ENCODE peak calls at places on chromosomes 12 and 14, in six cellular contexts. R is activated T-cell treated with anti-CD3 and anti-CD28 coated beads for 4 hours, P is left kidney, K is substantia nigra, B is nephron progenitor cell, E is A172. M is an unnamed sample.
A peak's percentile ranks its signal among the peaks of the same experiment; 100 is the strongest.

GRCh38 chr14:23052182-23052623 is 5.1 kb downstream of the CDH24 start:
- DNase-seq in R (no peak), P (peak; percentile 58), K (no peak), B (peak; percentile 35), E (no peak), M (no peak)

GRCh38 chr12:104602901-104603300 is 146.2 kb downstream of the CHST11 start:
- DNase-seq in R (no peak), P (no peak), K (no peak), B (no peak), E (peak; percentile 42), M (no peak)

GRCh38 chr14:104442107-104442551 is 137.4 kb upstream of the C14orf180 start:
- DNase-seq in R (no peak), P (no peak), K (no peak), B (no peak), E (no peak), M (no peak)

GRCh38 chr14:104580961-104581360 is 1.4 kb downstream of the C14orf180 start:
- DNase-seq in R (no peak), P (no peak), K (no peak), B (no peak), E (peak; percentile 14), M (no peak)

GRCh38 chr14:105060751-105061427 is 4.3 kb downstream of the GPR132 start:
- DNase-seq in R (no peak), P (peak; percentile 48), K (no peak), B (no peak), E (no peak), M (no peak)

GRCh38 chr14:100724061-100724460 is 2.6 kb upstream of the DLK1 start:
- DNase-seq in R (no peak), P (no peak), K (no peak), B (no peak), E (no peak), M (no peak)

GRCh38 chr12:109069307-109070231 is 17.2 kb downstream of the USP30 start:
- DNase-seq in R (no peak), P (peak; percentile 9), K (no peak), B (peak; percentile 16), E (no peak), M (no peak)

GRCh38 chr12:40718878-40719372 is 26.7 kb downstream of the CNTN1 start:
- DNase-seq in R (no peak), P (no peak), K (no peak), B (no peak), E (no peak), M (no peak)

GRCh38 chr12:133130808-133131128 is 341 bp downstream of the ZNF10 start:
- DNase-seq in R (no peak), P (no peak), K (no peak), B (peak; percentile 36), E (no peak), M (peak; percentile 2)

GRCh38 chr12:116172224-116172849 is 105.2 kb downstream of the MED13L start:
- DNase-seq in R (peak; percentile 19), P (no peak), K (no peak), B (no peak), E (no peak), M (no peak)

GRCh38 chr12:62335057-62335456 is 74.9 kb downstream of the USP15 start:
- DNase-seq in R (no peak), P (no peak), K (no peak), B (no peak), E (no peak), M (no peak)

GRCh38 chr12:46557539-46558373 is 185.2 kb upstream of the SLC38A2 start:
- DNase-seq in R (no peak), P (no peak), K (no peak), B (no peak), E (no peak), M (no peak)

GRCh38 chr12:66647034-66647691 is 31.7 kb downstream of the GRIP1 start:
- DNase-seq in R (no peak), P (no peak), K (no peak), B (no peak), E (peak; percentile 81), M (peak; percentile 87)

GRCh38 chr12:114666746-114667668 is 17.0 kb downstream of the TBX3 start:
- DNase-seq in R (no peak), P (peak; percentile 68), K (no peak), B (peak; percentile 70), E (no peak), M (no peak)

GRCh38 chr12:13595536-13596450 is 385.6 kb downstream of the GRIN2B start:
- DNase-seq in R (no peak), P (peak; percentile 24), K (no peak), B (no peak), E (no peak), M (no peak)

GRCh38 chr12:90211017-90211416 is 502.4 kb upstream of the ATP2B1 start:
- DNase-seq in R (no peak), P (no peak), K (no peak), B (no peak), E (peak; percentile 89), M (peak; percentile 8)

GRCh38 chr14:22382395-22382794 is 206.6 kb downstream of the DAD1 start:
- DNase-seq in R (no peak), P (no peak), K (no peak), B (no peak), E (no peak), M (no peak)

GRCh38 chr14:70020350-70021170 is 141.3 kb downstream of the SMOC1 start:
- DNase-seq in R (no peak), P (peak; percentile 44), K (peak; percentile 17), B (no peak), E (no peak), M (no peak)

GRCh38 chr12:95942106-95942531 is 295 bp downstream of the CCDC38 start:
- DNase-seq in R (no peak), P (no peak), K (no peak), B (no peak), E (peak; percentile 3), M (no peak)

GRCh38 chr12:25347716-25348261 is 97.1 kb upstream of the KRAS start:
- DNase-seq in R (no peak), P (no peak), K (no peak), B (no peak), E (no peak), M (no peak)

GRCh38 chr12:72141381-72141780 is 130.8 kb upstream of the TRHDE start:
- DNase-seq in R (no peak), P (no peak), K (no peak), B (no peak), E (peak; percentile 41), M (no peak)

GRCh38 chr12:119446459-119446858 is 111.9 kb downstream of the CCDC60 start:
- DNase-seq in R (no peak), P (no peak), K (no peak), B (no peak), E (peak; percentile 31), M (no peak)

M was measured in MG63.